ENCODE peak calls at places on chromosome 18, in nine cellular contexts. Z is ELR, N is NCI-H1105 treated with DMSO at 0.1 percent for 48 hours, Q is T-helper 2 cell, B is kidney glomerular epithelial cell, Y is NCI-H460, G is fibroblast of the conjunctiva, V is dorsolateral prefrontal cortex, F is fibroblast of the aortic adventitia. X is an unnamed sample.

GRCh38 chr18:45677408-45677807 is 46.6 kb upstream of the SLC14A1 start:
- DNase-seq in Z (no peak), N (no peak), Q (no peak), B (no peak), Y (no peak), G (no peak), V (no peak), F (no peak), X (no peak)

GRCh38 chr18:22226801-22227200 is 57.4 kb downstream of the GATA6 start:
- DNase-seq in Z (no peak), N (no peak), Q (no peak), B (no peak), Y (no peak), G (no peak), V (no peak), F (no peak), X (no peak)

GRCh38 chr18:8949206-8949605 is 153.3 kb upstream of the NDUFV2 start:
- DNase-seq in Z (peak; percentile 79), N (no peak), Q (no peak), B (no peak), Y (no peak), G (no peak), V (peak; percentile 70), F (no peak), X (no peak)

GRCh38 chr18:78100189-78100588 is 850.5 kb downstream of the GALR1 start:
- DNase-seq in Z (no peak), N (no peak), Q (no peak), B (no peak), Y (no peak), G (no peak), V (no peak), F (no peak), X (no peak)

GRCh38 chr18:48932822-48933510 is 17.8 kb downstream of the SMAD7 start:
- DNase-seq in Z (peak; percentile 21), N (no peak), Q (no peak), B (peak; percentile 24), Y (no peak), G (no peak), V (no peak), F (peak; percentile 67), X (no peak)

GRCh38 chr18:79095216-79095615 is 26.0 kb downstream of the ATP9B start:
- DNase-seq in Z (no peak), N (no peak), Q (no peak), B (no peak), Y (no peak), G (no peak), V (no peak), F (no peak), X (no peak)

GRCh38 chr18:34522627-34523026 is 187.5 kb upstream of the DTNA start:
- DNase-seq in Z (no peak), N (no peak), Q (no peak), B (no peak), Y (no peak), G (no peak), V (peak; percentile 90), F (no peak), X (no peak)

GRCh38 chr18:55856191-55856590 is 268.2 kb upstream of the TCF4 start:
- DNase-seq in Z (peak; percentile 99), N (no peak), Q (no peak), B (peak; percentile 90), Y (peak; percentile 38), G (no peak), V (no peak), F (peak; percentile 94), X (peak; percentile 50)

GRCh38 chr18:4908239-4908638 is 288.8 kb downstream of the AKAIN1 start:
- DNase-seq in Z (no peak), N (no peak), Q (no peak), B (no peak), Y (no peak), G (no peak), V (no peak), F (no peak), X (no peak)

GRCh38 chr18:56903686-56904085 is 243.2 kb upstream of the BOD1L2 start:
- DNase-seq in Z (peak; percentile 10), N (no peak), Q (no peak), B (no peak), Y (no peak), G (no peak), V (no peak), F (peak; percentile 27), X (no peak)

GRCh38 chr18:21682276-21683051 is 22.1 kb downstream of the ABHD3 start:
- DNase-seq in Z (peak; percentile 56), N (no peak), Q (no peak), B (peak; percentile 45), Y (no peak), G (no peak), V (no peak), F (peak; percentile 82), X (no peak)

GRCh38 chr18:13211537-13211936 is 7.0 kb upstream of the LDLRAD4 start:
- DNase-seq in Z (no peak), N (no peak), Q (no peak), B (no peak), Y (no peak), G (no peak), V (no peak), F (no peak), X (no peak)

GRCh38 chr18:73979742-73980141 is 167.9 kb downstream of the FBXO15 start:
- DNase-seq in Z (peak; percentile 31), N (no peak), Q (no peak), B (no peak), Y (no peak), G (no peak), V (no peak), F (peak; percentile 24), X (no peak)

GRCh38 chr18:44938396-44939036 is 257.8 kb downstream of the SETBP1 start:
- DNase-seq in Z (no peak), N (peak; percentile 95), Q (no peak), B (no peak), Y (no peak), G (no peak), V (no peak), F (no peak), X (no peak)

GRCh38 chr18:51255694-51256093 is 58.2 kb upstream of the MEX3C start:
- DNase-seq in Z (no peak), N (no peak), Q (no peak), B (no peak), Y (no peak), G (no peak), V (no peak), F (no peak), X (no peak)

GRCh38 chr18:76847926-76848325 is 25.6 kb downstream of the ZNF236 start:
- DNase-seq in Z (peak; percentile 13), N (no peak), Q (no peak), B (no peak), Y (no peak), G (no peak), V (no peak), F (no peak), X (peak; percentile 7)

GRCh38 chr18:78625895-78626294 is 353.7 kb upstream of the SALL3 start:
- DNase-seq in Z (no peak), N (no peak), Q (no peak), B (no peak), Y (no peak), G (no peak), V (no peak), F (no peak), X (no peak)

GRCh38 chr18:64436111-64436510 is 287.2 kb upstream of the LINC00305 start:
- DNase-seq in Z (no peak), N (no peak), Q (no peak), B (no peak), Y (no peak), G (no peak), V (no peak), F (no peak), X (no peak)

GRCh38 chr18:77765468-77765867 is 515.8 kb downstream of the GALR1 start:
- DNase-seq in Z (peak; percentile 0), N (peak; percentile 77), Q (no peak), B (peak; percentile 18), Y (peak; percentile 30), G (no peak), V (peak; percentile 21), F (no peak), X (no peak)

GRCh38 chr18:31677592-31677991 is 6.8 kb downstream of the B4GALT6 start:
- DNase-seq in Z (no peak), N (no peak), Q (no peak), B (no peak), Y (no peak), G (no peak), V (no peak), F (no peak), X (no peak)

GRCh38 chr18:77140439-77141109 is 8.0 kb upstream of the MBP start:
- DNase-seq in Z (no peak), N (no peak), Q (no peak), B (no peak), Y (peak; percentile 25), G (no peak), V (no peak), F (no peak), X (no peak)

GRCh38 chr18:7020995-7021777 is 96.4 kb downstream of the LAMA1 start:
- DNase-seq in Z (no peak), N (no peak), Q (no peak), B (no peak), Y (no peak), G (no peak), V (no peak), F (no peak), X (no peak)

GRCh38 chr18:69557246-69557781 is 156.6 kb downstream of the DOK6 start:
- DNase-seq in Z (no peak), N (peak; percentile 71), Q (no peak), B (no peak), Y (no peak), G (no peak), V (no peak), F (no peak), X (no peak)